ENCODE peak calls at places on chromosomes 6 and 20, in ten cellular contexts. K is uterus; M is head of caudate nucleus; T is GM13977; L is CD8-positive, alpha-beta memory T cell; X is foreskin fibroblast; U is activated T-cell treated with anti-CD3 and anti-CD28 coated beads for 24 hours; Q is substantia nigra; V is HEK293T; E is HuH-7.5. I is an unnamed sample.

GRCh38 chr6:139364302-139364981 is 10.0 kb downstream of the CITED2 start:
- DNase-seq in E (no peak), T (peak; percentile 54), L (no peak), V (peak; percentile 60), Q (no peak), U (no peak), X (no peak), M (no peak), K (no peak), I (no peak)

GRCh38 chr6:154613137-154613676 is 102.7 kb upstream of the CNKSR3 start:
- DNase-seq in M (no peak), T (no peak), E (no peak), U (no peak), Q (no peak), L (no peak), K (no peak), V (no peak), X (peak; percentile 67), I (no peak)

GRCh38 chr6:68638225-68638900 is 3.3 kb downstream of the ADGRB3 start:
- DNase-seq in V (no peak), U (no peak), T (peak; percentile 39), Q (no peak), L (no peak), M (peak; percentile 76), K (peak; percentile 34), E (no peak), X (peak; percentile 27), I (no peak)

GRCh38 chr6:100433726-100434435 is 30.8 kb downstream of the SIM1 start:
- DNase-seq in T (no peak), Q (no peak), M (no peak), V (no peak), X (no peak), L (no peak), U (no peak), K (no peak), E (no peak), I (no peak)

GRCh38 chr6:87029711-87030314 is 65.1 kb downstream of the CGA start:
- DNase-seq in X (peak; percentile 46), K (no peak), Q (no peak), E (no peak), T (peak; percentile 36), L (no peak), U (no peak), M (no peak), V (peak; percentile 16), I (no peak)

GRCh38 chr6:165146456-165146855 is 162.9 kb downstream of the C6orf118 start:
- DNase-seq in X (no peak), U (no peak), E (no peak), V (no peak), T (no peak), Q (peak; percentile 16), K (no peak), M (peak; percentile 61), L (no peak), I (no peak)

GRCh38 chr6:148419430-148419829 is 76.8 kb downstream of the SASH1 start:
- DNase-seq in L (no peak), E (no peak), V (no peak), Q (no peak), T (no peak), U (no peak), K (no peak), X (no peak), M (no peak), I (no peak)

GRCh38 chr6:134308800-134309199 is 9.1 kb downstream of the SGK1 start:
- DNase-seq in X (no peak), M (no peak), L (no peak), K (no peak), V (no peak), T (no peak), E (no peak), Q (no peak), U (no peak), I (no peak)

GRCh38 chr6:89630488-89630887 is 8.1 kb downstream of the LYRM2 start:
- DNase-seq in V (no peak), M (peak; percentile 13), X (no peak), U (no peak), T (no peak), K (no peak), Q (no peak), E (no peak), L (no peak), I (no peak)

GRCh38 chr6:81731814-81732213 is 20.7 kb downstream of the TENT5A start:
- DNase-seq in T (no peak), E (no peak), L (no peak), V (no peak), K (no peak), Q (no peak), M (no peak), U (no peak), X (no peak), I (no peak)

GRCh38 chr6:66048684-66049474 is 341.9 kb upstream of the EYS start:
- DNase-seq in X (no peak), M (no peak), U (no peak), T (no peak), Q (no peak), E (no peak), L (no peak), V (no peak), K (no peak), I (no peak)

GRCh38 chr6:170272341-170273065 is 18.4 kb downstream of the DLL1 start:
- DNase-seq in U (no peak), L (no peak), Q (no peak), M (no peak), X (no peak), E (no peak), V (no peak), T (no peak), K (no peak), I (no peak)

GRCh38 chr20:3071610-3072529 is at the start of gene OXT:
- DNase-seq in U (peak; percentile 57), Q (no peak), X (no peak), L (peak; percentile 77), K (peak; percentile 42), V (no peak), T (peak; percentile 17), E (no peak), M (no peak), I (peak; percentile 26)

GRCh38 chr20:3051385-3052019 is 5.7 kb downstream of the MRPS26 start:
- DNase-seq in T (no peak), L (no peak), U (no peak), Q (no peak), E (no peak), V (no peak), X (no peak), M (no peak), K (no peak), I (no peak)

GRCh38 chr20:62709537-62709905 is 885 bp downstream of the NTSR1 start:
- DNase-seq in L (no peak), E (no peak), V (no peak), X (no peak), Q (no peak), K (no peak), T (no peak), U (no peak), M (no peak), I (no peak)

GRCh38 chr6:71414486-71414885 is 125.9 kb downstream of the OGFRL1 start:
- DNase-seq in K (no peak), M (no peak), E (no peak), T (no peak), L (no peak), U (no peak), X (no peak), V (no peak), Q (no peak), I (no peak)

GRCh38 chr6:35359744-35360348 is 17.5 kb downstream of the PPARD start:
- DNase-seq in M (peak; percentile 56), L (no peak), E (no peak), X (peak; percentile 50), Q (no peak), V (no peak), U (no peak), T (no peak), K (no peak), I (no peak)

GRCh38 chr6:119686644-119687043 is 337.1 kb upstream of the MAN1A1 start:
- DNase-seq in M (no peak), K (no peak), T (no peak), X (no peak), U (no peak), Q (no peak), V (no peak), E (no peak), L (no peak), I (no peak)

GRCh38 chr6:21831531-21832291 is 238.2 kb downstream of the SOX4 start:
- DNase-seq in X (no peak), Q (no peak), E (no peak), L (no peak), M (no peak), V (no peak), K (no peak), T (no peak), U (no peak), I (no peak)

GRCh38 chr6:138371452-138371711 is 6.3 kb upstream of the SMIM28 start:
- DNase-seq in Q (no peak), K (no peak), T (no peak), L (no peak), U (no peak), M (no peak), E (no peak), X (no peak), V (no peak), I (no peak)

GRCh38 chr20:15708984-15709598 is 864.2 kb downstream of the KIF16B start:
- DNase-seq in V (peak; percentile 71), T (peak; percentile 35), L (no peak), K (no peak), X (no peak), U (no peak), M (peak; percentile 41), E (peak; percentile 46), Q (peak; percentile 8), I (peak; percentile 35)

GRCh38 chr20:56769971-56770570 is 141.0 kb downstream of the TFAP2C start:
- DNase-seq in L (no peak), Q (no peak), M (no peak), K (no peak), T (no peak), X (no peak), E (no peak), U (no peak), V (no peak), I (no peak)

GRCh38 chr6:139608872-139609271 is 234.4 kb upstream of the CITED2 start:
- DNase-seq in Q (no peak), M (no peak), K (no peak), E (no peak), V (no peak), X (peak; percentile 24), U (no peak), T (no peak), L (no peak), I (no peak)

GRCh38 chr6:157187182-157188093 is 135.9 kb downstream of the TMEM242 start:
- DNase-seq in U (no peak), Q (no peak), X (no peak), E (peak; percentile 75), L (no peak), K (no peak), V (peak; percentile 47), T (no peak), M (no peak), I (no peak)

GRCh38 chr6:2651536-2651935 is 99.2 kb downstream of the MYLK4 start:
- DNase-seq in T (no peak), M (no peak), U (no peak), K (no peak), V (no peak), X (no peak), L (no peak), Q (no peak), E (no peak), I (no peak)

GRCh38 chr6:130020892-130021483 is 2.6 kb downstream of the L3MBTL3 start:
- DNase-seq in E (peak; percentile 61), X (peak; percentile 90), K (peak; percentile 86), U (peak; percentile 73), L (peak; percentile 85), T (peak; percentile 75), M (peak; percentile 87), Q (peak; percentile 63), V (peak; percentile 75), I (peak; percentile 83)

GRCh38 chr6:111423960-111424846 is 58.8 kb downstream of the REV3L start:
- DNase-seq in M (peak; percentile 76), T (no peak), L (no peak), V (peak; percentile 15), E (no peak), X (peak; percentile 41), U (no peak), K (no peak), Q (peak; percentile 24), I (no peak)

GRCh38 chr20:58446938-58447265 is 57.9 kb downstream of the VAPB start:
- DNase-seq in K (no peak), Q (no peak), E (no peak), V (no peak), M (no peak), T (no peak), L (no peak), U (no peak), X (no peak), I (no peak)